ENCODE peak calls at places on chromosomes 5 and 9, in four cellular contexts. One of them, this sample, is unnamed.

GRCh38 chr5:143140492-143141231 is 262.8 kb downstream of the NR3C1 start:
- DNase-seq in activated naive CD8-positive, alpha-beta T cell treated with anti-CD3 and anti-CD28 coated beads, Interleukin-2, amount 50 U/mL, for 24 hours: no peak
- DNase-seq in effector memory CD4-positive, alpha-beta T cell: no peak
- DNase-seq in cerebellum: no peak
- DNase-seq in this sample: no peak

GRCh38 chr5:88235346-88235745 is 33.3 kb downstream of the TMEM161B start:
- DNase-seq in cerebellum: no peak
- DNase-seq in activated naive CD8-positive, alpha-beta T cell treated with anti-CD3 and anti-CD28 coated beads, Interleukin-2, amount 50 U/mL, for 24 hours: no peak
- DNase-seq in effector memory CD4-positive, alpha-beta T cell: no peak
- DNase-seq in this sample: no peak

GRCh38 chr9:94950733-94951590 is 224.5 kb downstream of the AOPEP start:
- DNase-seq in cerebellum: no peak
- DNase-seq in effector memory CD4-positive, alpha-beta T cell: no peak
- DNase-seq in activated naive CD8-positive, alpha-beta T cell treated with anti-CD3 and anti-CD28 coated beads, Interleukin-2, amount 50 U/mL, for 24 hours: no peak
- DNase-seq in this sample: no peak

GRCh38 chr9:88706193-88707112 is 171.5 kb downstream of the NXNL2 start:
- DNase-seq in activated naive CD8-positive, alpha-beta T cell treated with anti-CD3 and anti-CD28 coated beads, Interleukin-2, amount 50 U/mL, for 24 hours: no peak
- DNase-seq in cerebellum: no peak
- DNase-seq in effector memory CD4-positive, alpha-beta T cell: no peak
- DNase-seq in this sample: no peak

GRCh38 chr9:115469826-115470225 is 351.9 kb upstream of the TNC start:
- DNase-seq in effector memory CD4-positive, alpha-beta T cell: no peak
- DNase-seq in activated naive CD8-positive, alpha-beta T cell treated with anti-CD3 and anti-CD28 coated beads, Interleukin-2, amount 50 U/mL, for 24 hours: no peak
- DNase-seq in cerebellum: no peak
- DNase-seq in this sample: no peak

GRCh38 chr5:77356740-77357139 is 135.4 kb downstream of the WDR41 start:
- DNase-seq in cerebellum: no peak
- DNase-seq in activated naive CD8-positive, alpha-beta T cell treated with anti-CD3 and anti-CD28 coated beads, Interleukin-2, amount 50 U/mL, for 24 hours: peak
- DNase-seq in effector memory CD4-positive, alpha-beta T cell: no peak
- DNase-seq in this sample: no peak

GRCh38 chr5:123819818-123820217 is 307.8 kb downstream of the CSNK1G3 start:
- DNase-seq in cerebellum: no peak
- DNase-seq in activated naive CD8-positive, alpha-beta T cell treated with anti-CD3 and anti-CD28 coated beads, Interleukin-2, amount 50 U/mL, for 24 hours: no peak
- DNase-seq in effector memory CD4-positive, alpha-beta T cell: no peak
- DNase-seq in this sample: no peak

GRCh38 chr5:33482335-33482734 is 41.6 kb downstream of the TARS1 start:
- DNase-seq in activated naive CD8-positive, alpha-beta T cell treated with anti-CD3 and anti-CD28 coated beads, Interleukin-2, amount 50 U/mL, for 24 hours: no peak
- DNase-seq in effector memory CD4-positive, alpha-beta T cell: no peak
- DNase-seq in cerebellum: no peak
- DNase-seq in this sample: no peak

GRCh38 chr5:118326496-118327045 is 661.8 kb downstream of the DTWD2 start:
- DNase-seq in activated naive CD8-positive, alpha-beta T cell treated with anti-CD3 and anti-CD28 coated beads, Interleukin-2, amount 50 U/mL, for 24 hours: no peak
- DNase-seq in cerebellum: no peak
- DNase-seq in effector memory CD4-positive, alpha-beta T cell: no peak
- DNase-seq in this sample: no peak

GRCh38 chr5:132458651-132459030 is 31.9 kb downstream of the IRF1 start:
- DNase-seq in activated naive CD8-positive, alpha-beta T cell treated with anti-CD3 and anti-CD28 coated beads, Interleukin-2, amount 50 U/mL, for 24 hours: no peak
- DNase-seq in effector memory CD4-positive, alpha-beta T cell: no peak
- DNase-seq in cerebellum: no peak
- DNase-seq in this sample: no peak

GRCh38 chr9:97905228-97905627 is 17.1 kb downstream of the TRMO start:
- DNase-seq in activated naive CD8-positive, alpha-beta T cell treated with anti-CD3 and anti-CD28 coated beads, Interleukin-2, amount 50 U/mL, for 24 hours: no peak
- DNase-seq in cerebellum: no peak
- DNase-seq in effector memory CD4-positive, alpha-beta T cell: peak
- DNase-seq in this sample: no peak

GRCh38 chr9:111163738-111164399 is 125.6 kb upstream of the LPAR1 start:
- DNase-seq in cerebellum: no peak
- DNase-seq in effector memory CD4-positive, alpha-beta T cell: no peak
- DNase-seq in activated naive CD8-positive, alpha-beta T cell treated with anti-CD3 and anti-CD28 coated beads, Interleukin-2, amount 50 U/mL, for 24 hours: no peak
- DNase-seq in this sample: no peak

GRCh38 chr9:121736147-121736721 is 84.8 kb downstream of the DAB2IP start:
- DNase-seq in effector memory CD4-positive, alpha-beta T cell: no peak
- DNase-seq in cerebellum: no peak
- DNase-seq in activated naive CD8-positive, alpha-beta T cell treated with anti-CD3 and anti-CD28 coated beads, Interleukin-2, amount 50 U/mL, for 24 hours: no peak
- DNase-seq in this sample: no peak

GRCh38 chr5:56534102-56534501 is 281.2 kb upstream of the MAP3K1 start:
- DNase-seq in effector memory CD4-positive, alpha-beta T cell: no peak
- DNase-seq in activated naive CD8-positive, alpha-beta T cell treated with anti-CD3 and anti-CD28 coated beads, Interleukin-2, amount 50 U/mL, for 24 hours: no peak
- DNase-seq in cerebellum: no peak
- DNase-seq in this sample: no peak